ENCODE peak calls at places on chromosomes 13 and 19, in six cellular contexts. R, C, D, H, W and G are unnamed samples.

GRCh38 chr19:58511353-58512208 is at the start of gene SLC27A5:
- DNase-seq in C (no peak), R (no peak), H (no peak), W (peak), D (no peak), G (no peak)

GRCh38 chr19:29844891-29845575 is 33.2 kb downstream of the CCNE1 start:
- DNase-seq in D (no peak), C (peak), W (peak), R (peak), H (peak), G (peak)

GRCh38 chr13:50127726-50128291 is 112.6 kb downstream of the KCNRG start:
- DNase-seq in H (no peak), D (no peak), R (no peak), W (no peak), C (no peak), G (no peak)

GRCh38 chr13:30325668-30326067 is 18.3 kb upstream of the KATNAL1 start:
- DNase-seq in R (no peak), H (no peak), D (no peak), W (no peak), C (no peak), G (no peak)

GRCh38 chr13:43258771-43259170 is 235.4 kb downstream of the DNAJC15 start:
- DNase-seq in W (no peak), H (no peak), C (no peak), R (no peak), D (no peak), G (no peak)

GRCh38 chr19:48391100-48392005 is at the start of gene KDELR1:
- DNase-seq in H (no peak), D (peak), R (peak), W (peak), C (no peak), G (no peak)

GRCh38 chr19:45172173-45172572 is 5.9 kb downstream of the TRAPPC6A start:
- DNase-seq in C (no peak), H (no peak), D (no peak), W (no peak), R (no peak), G (no peak)

GRCh38 chr13:50924025-50924424 is 14.4 kb downstream of the RNASEH2B start:
- DNase-seq in H (no peak), W (no peak), D (no peak), R (no peak), C (no peak), G (no peak)

GRCh38 chr13:109684836-109685602 is 101.4 kb downstream of the IRS2 start:
- DNase-seq in R (no peak), C (no peak), D (no peak), W (no peak), H (no peak), G (no peak)

GRCh38 chr19:50815443-50815842 is 8.1 kb downstream of the KLK1 start:
- DNase-seq in D (peak), C (no peak), H (no peak), W (no peak), R (no peak), G (no peak)

GRCh38 chr19:24166055-24166454 is 79.1 kb downstream of the ZNF254 start:
- DNase-seq in C (no peak), W (no peak), D (no peak), H (no peak), R (no peak), G (no peak)

GRCh38 chr19:35318679-35319448 is 10.1 kb upstream of the CD22 start:
- DNase-seq in W (peak), R (peak), D (no peak), H (no peak), C (peak), G (peak)

DNA sequence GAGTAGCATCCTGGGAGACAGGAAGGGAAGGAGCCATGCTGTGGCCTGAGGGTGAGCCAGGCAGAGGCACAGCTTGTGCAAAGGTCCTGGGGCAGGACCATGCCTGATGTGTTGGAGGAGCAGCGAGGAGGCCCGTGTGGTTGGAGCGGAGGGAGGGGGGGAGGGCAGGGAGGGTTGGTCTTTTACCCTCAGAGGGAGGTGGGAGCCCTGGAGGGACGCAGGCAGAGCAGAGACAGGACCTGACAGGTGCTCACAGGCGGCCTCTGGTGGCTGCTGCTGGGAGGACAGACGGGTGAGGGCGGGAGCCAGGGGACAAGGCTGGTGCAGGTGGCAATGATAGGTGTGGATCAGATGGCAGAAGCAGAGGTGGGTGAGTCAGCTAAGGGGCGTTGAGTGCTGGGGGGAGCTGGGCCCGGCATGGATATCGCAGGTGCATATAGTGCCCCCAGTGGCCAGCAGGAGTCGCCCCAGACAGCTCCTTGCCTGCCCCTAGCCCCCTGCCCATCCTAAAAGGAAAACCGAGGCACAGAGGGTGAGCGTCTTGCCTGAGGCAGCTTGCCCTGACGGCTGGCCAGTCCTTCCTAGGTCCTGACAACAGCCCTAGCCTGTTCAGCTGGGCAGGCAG is 9.8 kb upstream of the GNA15 start:
- DNase-seq in R (peak), D (peak), C (peak), W (peak), H (no peak), G (peak)
- TF ChIP-seq SIN3A in R (no peak), D (no peak), C (no peak), W (no peak), H (no peak), G (no peak)

GRCh38 chr19:37304884-37305255 is 66.0 kb upstream of the ZNF527 start:
- DNase-seq in R (no peak), C (no peak), H (no peak), W (no peak), D (no peak), G (no peak)

GRCh38 chr19:37306383-37306963 is 64.4 kb upstream of the ZNF527 start:
- DNase-seq in C (no peak), R (no peak), H (no peak), W (no peak), D (no peak), G (no peak)

GRCh38 chr19:37309834-37310575 is 60.9 kb upstream of the ZNF527 start:
- DNase-seq in W (no peak), R (no peak), D (peak), C (no peak), H (no peak), G (no peak)

GRCh38 chr19:37303591-37304171 is 67.2 kb upstream of the ZNF527 start:
- DNase-seq in W (no peak), H (no peak), C (no peak), D (peak), R (no peak), G (no peak)

GRCh38 chr19:37304190-37304883 is 66.6 kb upstream of the ZNF527 start:
- DNase-seq in C (no peak), D (peak), H (no peak), W (no peak), R (peak), G (no peak)
- H3K4me3 ChIP-seq in C (no peak), D (peak), H (no peak), W (no peak), R (no peak), G (no peak)

GRCh38 chr13:75250526-75251183 is 231.3 kb downstream of the TBC1D4 start:
- DNase-seq in D (no peak), W (no peak), H (no peak), R (no peak), C (no peak), G (no peak)
- TF ChIP-seq REST in D (no peak), W (no peak), H (no peak), R (no peak), C (no peak), G (no peak)

GRCh38 chr19:38045554-38046253 is 138.7 kb downstream of the SIPA1L3 start:
- DNase-seq in H (no peak), C (no peak), D (no peak), W (no peak), R (no peak), G (no peak)

GRCh38 chr19:38047641-38048040 is 140.6 kb downstream of the SIPA1L3 start:
- DNase-seq in C (no peak), W (no peak), D (no peak), R (no peak), H (no peak), G (no peak)

GRCh38 chr19:38049105-38049649 is 142.2 kb downstream of the SIPA1L3 start:
- DNase-seq in H (peak), C (no peak), D (no peak), W (no peak), R (no peak), G (no peak)

GRCh38 chr19:38046254-38047047 is 139.4 kb downstream of the SIPA1L3 start:
- DNase-seq in D (no peak), C (no peak), H (peak), W (no peak), R (no peak), G (no peak)

DNA sequence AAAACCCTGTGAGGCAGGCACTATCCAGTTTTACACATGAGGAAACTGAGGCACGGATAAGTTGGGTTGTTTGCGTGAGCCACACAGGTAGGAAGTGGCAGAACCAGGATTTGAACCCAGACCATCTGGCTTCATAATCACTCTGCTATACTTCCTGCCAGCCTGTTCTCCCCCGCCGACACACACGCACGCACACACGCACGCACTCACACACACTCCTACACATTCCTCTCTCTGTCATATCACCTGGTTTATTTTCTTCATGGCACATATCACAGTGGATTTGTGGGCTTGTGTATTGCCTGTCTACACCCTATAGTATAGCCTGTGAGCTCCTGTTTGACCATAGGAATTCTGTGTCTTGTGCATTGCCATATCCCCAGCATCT is 140.0 kb downstream of the SIPA1L3 start:
- DNase-seq in W (no peak), H (no peak), C (no peak), R (no peak), D (no peak), G (no peak)
- TF ChIP-seq SIN3A in W (no peak), H (no peak), C (no peak), R (no peak), D (no peak), G (no peak)

DNA sequence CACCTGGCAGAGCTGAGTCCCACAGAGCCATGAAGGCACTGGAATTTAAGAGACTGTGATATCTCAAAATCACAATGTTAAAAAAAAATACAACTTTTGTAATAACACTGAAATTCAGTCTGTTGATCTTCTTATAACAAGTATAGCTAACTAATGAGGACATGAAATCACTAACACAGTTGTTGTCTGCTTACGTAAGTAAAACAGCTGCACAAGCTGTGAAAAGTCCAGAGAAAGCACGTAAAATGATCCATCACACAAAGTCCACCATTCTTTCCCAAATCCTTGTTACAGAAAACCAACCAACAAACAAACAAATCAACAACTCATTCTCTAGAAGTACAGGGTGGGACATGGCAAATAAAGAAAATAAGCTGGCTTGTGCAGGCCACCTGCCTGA is 32.9 kb downstream of the FLT3 start:
- DNase-seq in C (no peak), W (no peak), D (no peak), H (no peak), R (no peak), G (no peak)
- H3K4me3 ChIP-seq in C (no peak), W (no peak), D (no peak), H (no peak), R (no peak), G (no peak)

DNA sequence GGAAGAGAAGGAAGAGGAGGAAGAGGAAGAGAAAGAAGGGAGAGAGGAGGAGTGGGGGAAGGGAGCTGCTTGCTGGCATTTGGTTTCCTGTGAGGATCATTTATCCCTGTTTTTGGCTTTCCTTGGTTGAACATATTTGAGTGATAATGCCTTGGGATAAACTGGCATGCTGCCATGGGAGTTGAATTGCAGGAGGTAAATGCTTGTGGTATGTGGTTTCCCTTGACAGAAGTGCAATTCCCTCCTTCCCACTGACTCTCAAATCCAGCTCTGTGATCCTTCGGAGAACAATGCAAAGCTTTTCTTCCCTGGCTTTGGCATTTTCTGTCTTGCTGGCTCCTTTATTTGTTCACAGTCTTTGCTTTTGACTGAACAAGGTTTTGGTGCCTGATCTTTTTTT is 27.2 kb upstream of the CBY2 start:
- DNase-seq in W (no peak), H (no peak), C (no peak), D (peak), R (no peak), G (no peak)
- TF ChIP-seq REST in W (no peak), H (no peak), C (no peak), D (no peak), R (no peak), G (no peak)

GRCh38 chr13:114022309-114022669 is 48.4 kb upstream of the C13orf46 start:
- DNase-seq in D (no peak), H (no peak), C (no peak), R (no peak), W (no peak), G (no peak)
- TF ChIP-seq SIN3A in D (no peak), H (no peak), C (no peak), R (no peak), W (no peak), G (no peak)